ENCODE peak calls at places on chromosomes 3 and 15, in nine cellular contexts. One of them, this sample, is unnamed.

GRCh38 chr3:160291290-160291908 is 66.2 kb downstream of the C3orf80 start:
- DNase-seq in stimulated activated naive CD4-positive, alpha-beta T cell: no peak
- DNase-seq in natural killer cell treated with Interleukin-12 subunit alpha and Interleukin-12 subunit beta and Interleukin-15 and Interleukin-18, amount 100 ng/mL, for 72 hours: no peak
- DNase-seq in GM23248: no peak
- DNase-seq in fibroblast of mammary gland: no peak
- DNase-seq in heart right ventricle: no peak
- DNase-seq in T1000: no peak
- DNase-seq in mammary epithelial cell: no peak
- DNase-seq in fibroblast of the aortic adventitia: no peak
- DNase-seq in this sample: no peak

GRCh38 chr15:21260966-21261395 is 179.3 kb downstream of the POTEB3 start:
- DNase-seq in stimulated activated naive CD4-positive, alpha-beta T cell: no peak
- DNase-seq in natural killer cell treated with Interleukin-12 subunit alpha and Interleukin-12 subunit beta and Interleukin-15 and Interleukin-18, amount 100 ng/mL, for 72 hours: no peak
- DNase-seq in GM23248: no peak
- DNase-seq in fibroblast of mammary gland: no peak
- DNase-seq in heart right ventricle: no peak
- DNase-seq in T1000: no peak
- DNase-seq in mammary epithelial cell: no peak
- DNase-seq in fibroblast of the aortic adventitia: no peak
- DNase-seq in this sample: peak

GRCh38 chr3:139378587-139378986 is 10.9 kb downstream of the COPB2 start:
- DNase-seq in stimulated activated naive CD4-positive, alpha-beta T cell: no peak
- DNase-seq in natural killer cell treated with Interleukin-12 subunit alpha and Interleukin-12 subunit beta and Interleukin-15 and Interleukin-18, amount 100 ng/mL, for 72 hours: no peak
- DNase-seq in GM23248: no peak
- DNase-seq in fibroblast of mammary gland: peak
- DNase-seq in heart right ventricle: no peak
- DNase-seq in T1000: no peak
- DNase-seq in mammary epithelial cell: no peak
- DNase-seq in fibroblast of the aortic adventitia: no peak
- DNase-seq in this sample: peak

GRCh38 chr15:78065973-78066946 is 11.3 kb downstream of the TBC1D2B start:
- DNase-seq in stimulated activated naive CD4-positive, alpha-beta T cell: no peak
- DNase-seq in natural killer cell treated with Interleukin-12 subunit alpha and Interleukin-12 subunit beta and Interleukin-15 and Interleukin-18, amount 100 ng/mL, for 72 hours: no peak
- DNase-seq in GM23248: peak
- DNase-seq in fibroblast of mammary gland: no peak
- DNase-seq in heart right ventricle: no peak
- DNase-seq in T1000: no peak
- DNase-seq in mammary epithelial cell: no peak
- DNase-seq in fibroblast of the aortic adventitia: peak
- DNase-seq in this sample: no peak

GRCh38 chr15:66743703-66744536 is 41.9 kb downstream of the SMAD6 start:
- DNase-seq in stimulated activated naive CD4-positive, alpha-beta T cell: no peak
- DNase-seq in natural killer cell treated with Interleukin-12 subunit alpha and Interleukin-12 subunit beta and Interleukin-15 and Interleukin-18, amount 100 ng/mL, for 72 hours: no peak
- DNase-seq in GM23248: peak
- DNase-seq in fibroblast of mammary gland: no peak
- DNase-seq in heart right ventricle: peak
- DNase-seq in T1000: no peak
- DNase-seq in mammary epithelial cell: no peak
- DNase-seq in fibroblast of the aortic adventitia: peak
- DNase-seq in this sample: peak

GRCh38 chr15:57183041-57183440 is 193.3 kb upstream of the CGNL1 start:
- DNase-seq in stimulated activated naive CD4-positive, alpha-beta T cell: no peak
- DNase-seq in natural killer cell treated with Interleukin-12 subunit alpha and Interleukin-12 subunit beta and Interleukin-15 and Interleukin-18, amount 100 ng/mL, for 72 hours: no peak
- DNase-seq in GM23248: peak
- DNase-seq in fibroblast of mammary gland: peak
- DNase-seq in heart right ventricle: no peak
- DNase-seq in T1000: no peak
- DNase-seq in mammary epithelial cell: no peak
- DNase-seq in fibroblast of the aortic adventitia: peak
- DNase-seq in this sample: no peak

GRCh38 chr3:140809326-140809725 is 131.5 kb downstream of the TRIM42 start:
- DNase-seq in stimulated activated naive CD4-positive, alpha-beta T cell: no peak
- DNase-seq in natural killer cell treated with Interleukin-12 subunit alpha and Interleukin-12 subunit beta and Interleukin-15 and Interleukin-18, amount 100 ng/mL, for 72 hours: no peak
- DNase-seq in GM23248: no peak
- DNase-seq in fibroblast of mammary gland: no peak
- DNase-seq in heart right ventricle: no peak
- DNase-seq in T1000: no peak
- DNase-seq in mammary epithelial cell: no peak
- DNase-seq in fibroblast of the aortic adventitia: no peak
- DNase-seq in this sample: no peak

GRCh38 chr15:96768435-96768789 is 437.9 kb downstream of the NR2F2 start:
- DNase-seq in stimulated activated naive CD4-positive, alpha-beta T cell: no peak
- DNase-seq in natural killer cell treated with Interleukin-12 subunit alpha and Interleukin-12 subunit beta and Interleukin-15 and Interleukin-18, amount 100 ng/mL, for 72 hours: no peak
- DNase-seq in GM23248: no peak
- DNase-seq in fibroblast of mammary gland: no peak
- DNase-seq in heart right ventricle: no peak
- DNase-seq in T1000: no peak
- DNase-seq in mammary epithelial cell: no peak
- DNase-seq in fibroblast of the aortic adventitia: no peak
- DNase-seq in this sample: no peak

GRCh38 chr3:151562901-151563300 is 102.0 kb upstream of the IGSF10 start:
- DNase-seq in stimulated activated naive CD4-positive, alpha-beta T cell: no peak
- DNase-seq in natural killer cell treated with Interleukin-12 subunit alpha and Interleukin-12 subunit beta and Interleukin-15 and Interleukin-18, amount 100 ng/mL, for 72 hours: no peak
- DNase-seq in GM23248: no peak
- DNase-seq in fibroblast of mammary gland: no peak
- DNase-seq in heart right ventricle: no peak
- DNase-seq in T1000: no peak
- DNase-seq in mammary epithelial cell: peak
- DNase-seq in fibroblast of the aortic adventitia: no peak
- DNase-seq in this sample: no peak

GRCh38 chr3:120559228-120560061 is 36.7 kb upstream of the NDUFB4 start:
- DNase-seq in stimulated activated naive CD4-positive, alpha-beta T cell: no peak
- DNase-seq in natural killer cell treated with Interleukin-12 subunit alpha and Interleukin-12 subunit beta and Interleukin-15 and Interleukin-18, amount 100 ng/mL, for 72 hours: no peak
- DNase-seq in GM23248: peak
- DNase-seq in fibroblast of mammary gland: peak
- DNase-seq in heart right ventricle: peak
- DNase-seq in T1000: peak
- DNase-seq in mammary epithelial cell: peak
- DNase-seq in fibroblast of the aortic adventitia: peak
- DNase-seq in this sample: peak

GRCh38 chr3:107268461-107268860 is 108.8 kb upstream of the CCDC54 start:
- DNase-seq in stimulated activated naive CD4-positive, alpha-beta T cell: no peak
- DNase-seq in natural killer cell treated with Interleukin-12 subunit alpha and Interleukin-12 subunit beta and Interleukin-15 and Interleukin-18, amount 100 ng/mL, for 72 hours: no peak
- DNase-seq in GM23248: no peak
- DNase-seq in fibroblast of mammary gland: peak
- DNase-seq in heart right ventricle: no peak
- DNase-seq in T1000: no peak
- DNase-seq in mammary epithelial cell: no peak
- DNase-seq in fibroblast of the aortic adventitia: no peak
- DNase-seq in this sample: no peak

GRCh38 chr3:129018751-129019150 is 17.6 kb downstream of the EFCC1 start:
- DNase-seq in stimulated activated naive CD4-positive, alpha-beta T cell: no peak
- DNase-seq in natural killer cell treated with Interleukin-12 subunit alpha and Interleukin-12 subunit beta and Interleukin-15 and Interleukin-18, amount 100 ng/mL, for 72 hours: no peak
- DNase-seq in GM23248: no peak
- DNase-seq in fibroblast of mammary gland: no peak
- DNase-seq in heart right ventricle: no peak
- DNase-seq in T1000: no peak
- DNase-seq in mammary epithelial cell: no peak
- DNase-seq in fibroblast of the aortic adventitia: no peak
- DNase-seq in this sample: no peak

GRCh38 chr3:66353530-66353929 is 132.7 kb downstream of the SLC25A26 start:
- DNase-seq in stimulated activated naive CD4-positive, alpha-beta T cell: no peak
- DNase-seq in natural killer cell treated with Interleukin-12 subunit alpha and Interleukin-12 subunit beta and Interleukin-15 and Interleukin-18, amount 100 ng/mL, for 72 hours: no peak
- DNase-seq in GM23248: peak
- DNase-seq in fibroblast of mammary gland: peak
- DNase-seq in heart right ventricle: no peak
- DNase-seq in T1000: no peak
- DNase-seq in mammary epithelial cell: no peak
- DNase-seq in fibroblast of the aortic adventitia: peak
- DNase-seq in this sample: no peak

GRCh38 chr3:151130437-151130836 is 45.0 kb downstream of the MED12L start:
- DNase-seq in stimulated activated naive CD4-positive, alpha-beta T cell: no peak
- DNase-seq in natural killer cell treated with Interleukin-12 subunit alpha and Interleukin-12 subunit beta and Interleukin-15 and Interleukin-18, amount 100 ng/mL, for 72 hours: no peak
- DNase-seq in GM23248: no peak
- DNase-seq in fibroblast of mammary gland: no peak
- DNase-seq in heart right ventricle: no peak
- DNase-seq in T1000: no peak
- DNase-seq in mammary epithelial cell: no peak
- DNase-seq in fibroblast of the aortic adventitia: no peak
- DNase-seq in this sample: no peak

GRCh38 chr15:58016776-58017175 is 48.7 kb downstream of the ALDH1A2 start:
- DNase-seq in stimulated activated naive CD4-positive, alpha-beta T cell: no peak
- DNase-seq in natural killer cell treated with Interleukin-12 subunit alpha and Interleukin-12 subunit beta and Interleukin-15 and Interleukin-18, amount 100 ng/mL, for 72 hours: no peak
- DNase-seq in GM23248: peak
- DNase-seq in fibroblast of mammary gland: peak
- DNase-seq in heart right ventricle: no peak
- DNase-seq in T1000: no peak
- DNase-seq in mammary epithelial cell: no peak
- DNase-seq in fibroblast of the aortic adventitia: no peak
- DNase-seq in this sample: no peak

GRCh38 chr15:92668086-92668485 is 12.5 kb upstream of the FAM174B start:
- DNase-seq in stimulated activated naive CD4-positive, alpha-beta T cell: no peak
- DNase-seq in natural killer cell treated with Interleukin-12 subunit alpha and Interleukin-12 subunit beta and Interleukin-15 and Interleukin-18, amount 100 ng/mL, for 72 hours: no peak
- DNase-seq in GM23248: no peak
- DNase-seq in fibroblast of mammary gland: no peak
- DNase-seq in heart right ventricle: no peak
- DNase-seq in T1000: no peak
- DNase-seq in mammary epithelial cell: no peak
- DNase-seq in fibroblast of the aortic adventitia: no peak
- DNase-seq in this sample: no peak

GRCh38 chr15:69002783-69003182 is 11.7 kb upstream of the NOX5 start:
- DNase-seq in stimulated activated naive CD4-positive, alpha-beta T cell: no peak
- DNase-seq in natural killer cell treated with Interleukin-12 subunit alpha and Interleukin-12 subunit beta and Interleukin-15 and Interleukin-18, amount 100 ng/mL, for 72 hours: no peak
- DNase-seq in GM23248: no peak
- DNase-seq in fibroblast of mammary gland: no peak
- DNase-seq in heart right ventricle: no peak
- DNase-seq in T1000: no peak
- DNase-seq in mammary epithelial cell: no peak
- DNase-seq in fibroblast of the aortic adventitia: no peak
- DNase-seq in this sample: no peak

GRCh38 chr3:23761440-23761896 is 44.3 kb upstream of the UBE2E1 start:
- DNase-seq in stimulated activated naive CD4-positive, alpha-beta T cell: no peak
- DNase-seq in natural killer cell treated with Interleukin-12 subunit alpha and Interleukin-12 subunit beta and Interleukin-15 and Interleukin-18, amount 100 ng/mL, for 72 hours: no peak
- DNase-seq in GM23248: peak
- DNase-seq in fibroblast of mammary gland: peak
- DNase-seq in heart right ventricle: no peak
- DNase-seq in T1000: no peak
- DNase-seq in mammary epithelial cell: peak
- DNase-seq in fibroblast of the aortic adventitia: peak
- DNase-seq in this sample: peak

GRCh38 chr15:47744496-47744895 is 27.2 kb downstream of the SEMA6D start:
- DNase-seq in stimulated activated naive CD4-positive, alpha-beta T cell: no peak
- DNase-seq in natural killer cell treated with Interleukin-12 subunit alpha and Interleukin-12 subunit beta and Interleukin-15 and Interleukin-18, amount 100 ng/mL, for 72 hours: no peak
- DNase-seq in GM23248: no peak
- DNase-seq in fibroblast of mammary gland: no peak
- DNase-seq in heart right ventricle: no peak
- DNase-seq in T1000: no peak
- DNase-seq in mammary epithelial cell: no peak
- DNase-seq in fibroblast of the aortic adventitia: no peak
- DNase-seq in this sample: no peak

GRCh38 chr3:170027691-170028102 is 10.1 kb upstream of the GPR160 start:
- DNase-seq in stimulated activated naive CD4-positive, alpha-beta T cell: no peak
- DNase-seq in natural killer cell treated with Interleukin-12 subunit alpha and Interleukin-12 subunit beta and Interleukin-15 and Interleukin-18, amount 100 ng/mL, for 72 hours: no peak
- DNase-seq in GM23248: no peak
- DNase-seq in fibroblast of mammary gland: no peak
- DNase-seq in heart right ventricle: no peak
- DNase-seq in T1000: no peak
- DNase-seq in mammary epithelial cell: no peak
- DNase-seq in fibroblast of the aortic adventitia: no peak
- DNase-seq in this sample: no peak

This sample was measured in RPMI7951.